ENCODE peak calls at places on chromosomes 16 and 17, in four cellular contexts. V is sigmoid colon, D is T-helper 17 cell, X is heart left ventricle. R is an unnamed sample.

GRCh38 chr17:67221062-67221998 is 23.7 kb downstream of the HELZ start:
- DNase-seq in V (no peak), D (no peak), X (no peak), R (no peak)

GRCh38 chr17:75691371-75692290 is 24.5 kb downstream of the SAP30BP start:
- DNase-seq in X (no peak), V (peak), D (no peak), R (peak)

GRCh38 chr16:86044241-86044671 is 145.3 kb downstream of the IRF8 start:
- DNase-seq in V (peak), X (no peak), D (no peak), R (no peak)

GRCh38 chr16:53055603-53056527 is 1.1 kb downstream of the CHD9 start:
- DNase-seq in V (peak), D (no peak), X (peak), R (no peak)

GRCh38 chr17:3695129-3695722 is 729 bp downstream of the P2RX5 start:
- DNase-seq in V (no peak), X (peak), D (no peak), R (no peak)

GRCh38 chr17:42316755-42317154 is 28.5 kb downstream of the STAT5A start:
- DNase-seq in V (no peak), D (no peak), X (no peak), R (no peak)

GRCh38 chr17:72125226-72125651 is 4.4 kb downstream of the SOX9 start:
- DNase-seq in X (no peak), D (no peak), V (no peak), R (no peak)

GRCh38 chr17:2090804-2091534 is 36.1 kb downstream of the HIC1 start:
- DNase-seq in X (peak), V (peak), D (no peak), R (no peak)

GRCh38 chr17:82376042-82376730 is 4.6 kb downstream of the UTS2R start:
- DNase-seq in V (no peak), D (no peak), X (no peak), R (no peak)

GRCh38 chr17:32873114-32873513 is 3.8 kb downstream of the MYO1D start:
- DNase-seq in V (no peak), D (no peak), X (no peak), R (no peak)

GRCh38 chr17:28467456-28468025 is 5.9 kb upstream of the SLC13A2 start:
- DNase-seq in X (no peak), V (peak), D (no peak), R (no peak)

R was measured in right lobe of liver.